ENCODE peak calls at places on chromosomes 6 and 20, in seven cellular contexts. O is cardiac fibroblast, N is lower lobe of right lung, M is psoas muscle, I is RWPE1, Q is AG04450, C is HFF-Myc. X is an unnamed sample.

GRCh38 chr6:155782320-155782730 is 326.7 kb upstream of the NOX3 start:
- DNase-seq in I (peak; percentile 24), Q (peak; percentile 87), M (no peak), C (peak; percentile 76), N (no peak), O (peak; percentile 87), X (no peak)

GRCh38 chr6:126039284-126039683 is 52.9 kb downstream of the TRMT11 start:
- DNase-seq in Q (no peak), I (peak; percentile 35), O (peak; percentile 45), M (no peak), C (no peak), N (no peak), X (no peak)

GRCh38 chr6:144921206-144921975 is 636.3 kb downstream of the UTRN start:
- DNase-seq in Q (no peak), N (no peak), C (no peak), M (no peak), O (no peak), I (no peak), X (no peak)

GRCh38 chr6:44270526-44271405 is 516 bp downstream of the TMEM151B start:
- DNase-seq in Q (no peak), O (no peak), I (no peak), C (no peak), N (no peak), M (no peak), X (no peak)

GRCh38 chr20:61719691-61720347 is 345.9 kb downstream of the TAF4 start:
- DNase-seq in O (no peak), M (no peak), C (no peak), I (no peak), Q (no peak), N (no peak), X (no peak)

GRCh38 chr6:49519660-49520059 is 19.9 kb downstream of the GLYATL3 start:
- DNase-seq in N (no peak), I (no peak), Q (no peak), M (no peak), O (no peak), C (no peak), X (no peak)

GRCh38 chr6:40584741-40585140 is 2.4 kb downstream of the LRFN2 start:
- DNase-seq in I (no peak), M (no peak), O (no peak), C (no peak), N (no peak), Q (no peak), X (no peak)

GRCh38 chr6:41625442-41625841 is 12.8 kb upstream of the MDFI start:
- DNase-seq in Q (no peak), O (peak; percentile 48), I (peak; percentile 77), C (no peak), M (peak; percentile 39), N (peak; percentile 48), X (no peak)

GRCh38 chr20:38119446-38119845 is 45.6 kb downstream of the TGM2 start:
- DNase-seq in C (no peak), Q (no peak), O (no peak), M (no peak), I (no peak), N (no peak), X (no peak)

GRCh38 chr6:78593898-78594666 is 273.3 kb upstream of the IRAK1BP1 start:
- DNase-seq in O (no peak), Q (no peak), C (no peak), N (no peak), I (no peak), M (no peak), X (no peak)

DNA sequence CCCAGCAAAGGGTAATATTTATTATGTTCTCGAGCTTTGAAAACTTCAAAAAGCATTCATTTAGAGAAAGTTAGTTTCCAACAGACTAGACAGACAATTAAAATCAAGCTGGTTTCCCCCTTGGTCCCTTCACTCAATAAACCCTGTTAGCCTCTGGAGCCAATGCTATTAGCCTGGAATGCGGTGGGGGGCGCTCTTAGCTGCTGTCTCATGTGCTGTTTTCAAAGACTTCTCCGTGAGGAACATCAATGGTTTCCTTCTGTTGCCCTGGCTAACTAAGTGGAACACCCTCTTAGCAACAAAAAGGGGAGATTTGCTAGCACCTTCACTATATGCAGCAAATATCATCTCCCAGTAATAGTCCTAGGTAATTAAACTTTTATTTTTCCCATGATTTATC is 86.4 kb downstream of the LY86 start:
- DNase-seq in Q (no peak), C (no peak), N (no peak), O (no peak), M (no peak), I (no peak), X (no peak)
- TF ChIP-seq CTCF in Q (peak; percentile 30), C (peak; percentile 52), N (no peak), O (peak; percentile 47), M (no peak), I (no peak), X (no peak)

DNA sequence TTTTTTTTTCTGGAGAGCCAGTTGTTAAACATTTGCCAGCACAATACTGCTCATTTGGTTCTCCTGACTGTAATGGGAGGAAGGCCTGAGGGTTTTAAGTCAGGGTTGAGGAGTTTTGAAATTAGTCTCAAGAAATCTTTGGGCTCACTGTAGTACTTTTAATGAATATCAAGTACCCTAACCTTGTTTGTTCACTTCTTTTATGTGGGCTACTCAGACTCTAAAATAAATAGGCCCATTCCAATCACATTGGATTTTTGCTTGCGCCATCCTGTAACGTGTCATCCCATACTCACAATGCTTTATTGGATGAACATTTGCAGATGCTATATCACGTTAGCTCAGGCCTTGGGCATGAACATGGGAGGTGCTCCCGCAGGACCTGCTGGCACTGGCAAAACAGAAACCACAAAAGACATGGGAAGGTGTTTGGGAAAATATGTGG is 146.9 kb downstream of the DNAH8 start:
- DNase-seq in M (no peak), N (no peak), C (no peak), I (no peak), Q (no peak), O (no peak), X (no peak)
- TF ChIP-seq CTCF in M (no peak), N (no peak), C (no peak), I (no peak), Q (no peak), O (no peak), X (no peak)

DNA sequence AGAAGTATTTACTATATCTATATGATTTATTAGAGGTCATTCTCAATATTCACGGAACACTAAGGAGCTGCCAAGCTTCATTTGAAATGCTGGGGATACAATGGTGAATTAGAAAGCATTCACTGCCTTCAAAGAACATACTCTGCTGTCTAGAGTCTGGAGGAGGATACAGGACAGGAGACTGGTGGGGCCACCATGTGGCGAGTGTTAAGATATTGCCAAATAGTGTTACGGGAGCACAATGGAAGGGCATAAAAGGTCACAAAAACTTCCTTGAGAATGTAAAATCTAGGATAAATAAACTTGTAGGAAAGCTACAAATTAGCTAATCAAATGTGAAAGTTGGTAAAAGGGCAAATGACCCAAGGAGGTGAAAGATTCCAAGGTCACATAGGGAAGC is 271.7 kb downstream of the RFPL4B start:
- DNase-seq in O (no peak), Q (no peak), N (no peak), M (no peak), I (no peak), C (no peak), X (no peak)
- TF ChIP-seq CTCF in O (no peak), Q (no peak), N (no peak), M (no peak), I (no peak), C (peak; percentile 10), X (no peak)

DNA sequence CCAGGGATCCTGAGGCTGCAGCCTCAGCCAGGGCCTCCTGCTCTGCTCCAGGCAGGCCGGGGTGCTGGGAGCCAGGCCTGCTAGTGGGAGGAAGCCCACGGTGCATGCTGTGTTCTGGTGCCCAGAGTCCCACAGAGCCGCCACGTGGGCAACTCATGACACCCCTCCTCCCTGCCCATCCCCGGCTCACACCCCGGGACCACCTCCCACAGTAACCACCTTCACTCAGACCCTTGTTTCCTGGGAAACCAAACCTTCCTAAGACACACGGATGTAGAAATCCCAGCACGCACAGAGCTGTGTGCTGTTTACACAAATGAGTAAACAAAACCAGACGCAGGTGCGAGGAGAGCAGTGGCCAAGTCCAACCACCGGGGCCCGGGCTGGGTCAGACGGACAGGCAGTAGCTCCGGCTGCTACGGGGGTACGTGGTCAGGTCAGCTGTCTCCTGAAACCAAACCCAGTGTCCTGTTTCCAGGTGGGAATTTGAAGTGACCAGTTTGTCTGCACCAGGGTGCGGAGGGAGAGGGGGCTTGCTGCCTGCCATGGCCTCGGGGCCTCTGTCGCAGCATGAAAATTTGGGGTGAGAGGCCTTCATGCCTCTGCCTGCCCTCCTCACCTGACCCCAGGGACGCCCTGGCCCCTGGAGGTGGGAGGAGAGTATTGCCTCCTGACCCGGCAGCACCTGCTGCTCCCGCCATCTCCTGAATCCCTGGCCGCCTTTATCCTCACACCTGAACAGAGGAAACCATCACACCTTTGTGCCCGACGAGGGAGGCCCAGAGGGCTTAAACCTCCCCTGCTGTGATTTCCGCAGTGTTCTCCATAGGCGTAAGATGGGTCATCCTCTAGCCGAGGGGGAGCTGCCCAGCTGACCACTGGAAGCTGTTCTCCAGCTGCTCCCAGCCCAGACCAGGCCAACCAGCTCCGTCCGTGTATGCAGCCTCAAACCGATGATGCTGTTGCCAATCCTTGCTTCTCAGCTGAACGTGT is 52.0 kb upstream of the SMOC2 start:
- DNase-seq in N (no peak), I (no peak), O (no peak), C (no peak), Q (no peak), M (no peak), X (no peak)
- TF ChIP-seq CTCF in N (no peak), I (no peak), O (no peak), C (no peak), Q (no peak), M (no peak), X (no peak)

DNA sequence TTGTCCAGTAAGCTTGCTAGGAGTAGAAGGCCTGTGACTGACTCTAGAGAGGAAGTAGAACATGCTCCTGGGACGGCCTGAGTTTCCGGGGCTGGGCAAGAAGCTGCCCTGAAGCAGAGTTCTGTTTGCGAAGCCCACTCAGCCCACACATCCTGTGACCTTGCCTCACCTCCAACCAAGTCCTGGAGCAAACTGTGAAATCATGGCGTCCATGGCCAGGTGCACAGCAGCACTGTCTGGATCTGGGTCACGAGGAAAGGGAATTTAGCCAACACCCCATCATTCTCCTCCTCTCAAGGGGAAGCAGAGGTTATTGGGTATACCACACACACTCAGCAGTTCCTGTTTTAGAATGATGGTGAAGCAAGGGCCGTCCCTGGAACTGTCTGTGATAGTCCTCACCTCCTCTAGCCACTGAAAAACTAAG is 87.5 kb downstream of the CRYBG1 start:
- DNase-seq in O (no peak), Q (no peak), M (peak; percentile 17), N (peak; percentile 68), C (no peak), I (no peak), X (peak; percentile 63)
- TF ChIP-seq CTCF in O (no peak), Q (no peak), M (no peak), N (no peak), C (no peak), I (no peak), X (no peak)

GRCh38 chr6:141607956-141608355 is 524.8 kb upstream of the GJE1 start:
- DNase-seq in Q (no peak), O (no peak), I (no peak), M (no peak), C (no peak), N (no peak), X (no peak)

GRCh38 chr6:141610741-141611140 is 522.0 kb upstream of the GJE1 start:
- DNase-seq in C (no peak), M (no peak), I (peak; percentile 4), N (peak; percentile 17), Q (no peak), O (peak; percentile 20), X (no peak)
- TF ChIP-seq CTCF in C (peak; percentile 19), M (no peak), I (no peak), N (no peak), Q (peak; percentile 48), O (peak; percentile 55), X (no peak)

X was measured in CD14-positive monocyte.